ENCODE peak calls at places on chromosome X, in nine cellular contexts. N, T, P, H, L, G, X, C and V are unnamed samples.

GRCh38 chrX:57103489-57103888 is 17.9 kb downstream of the SPIN2B start:
- DNase-seq in T (no peak), G (no peak), N (no peak), L (no peak), H (no peak), C (no peak), P (no peak), X (no peak), V (no peak)

GRCh38 chrX:145825896-145826295 is 8.3 kb downstream of the SLITRK2 start:
- DNase-seq in G (no peak), P (peak; percentile 1), L (no peak), X (no peak), T (no peak), C (no peak), H (no peak), N (peak; percentile 8), V (no peak)

GRCh38 chrX:133868687-133869086 is 116.7 kb downstream of the GPC3 start:
- DNase-seq in N (no peak), P (no peak), G (no peak), H (no peak), L (no peak), X (no peak), C (no peak), T (no peak), V (no peak)

GRCh38 chrX:117094149-117094548 is 631.4 kb upstream of the CT83 start:
- DNase-seq in H (no peak), G (no peak), N (no peak), L (no peak), T (no peak), X (no peak), C (no peak), P (no peak), V (no peak)

GRCh38 chrX:19747672-19748610 is 139.5 kb downstream of the SH3KBP1 start:
- DNase-seq in X (no peak), T (no peak), C (no peak), H (no peak), P (no peak), L (no peak), G (no peak), N (no peak), V (no peak)

GRCh38 chrX:155632424-155633100 is 19.8 kb upstream of the TMLHE start:
- DNase-seq in C (no peak), H (peak; percentile 44), X (no peak), P (no peak), G (no peak), N (peak; percentile 31), T (no peak), L (no peak), V (no peak)

GRCh38 chrX:112521658-112522057 is 158.1 kb downstream of the LHFPL1 start:
- DNase-seq in X (no peak), H (no peak), T (no peak), N (no peak), P (no peak), C (no peak), L (no peak), G (no peak), V (no peak)

GRCh38 chrX:75067931-75068330 is 88.2 kb downstream of the ABCB7 start:
- DNase-seq in G (no peak), T (no peak), P (peak; percentile 46), C (no peak), N (no peak), L (no peak), X (no peak), H (peak; percentile 0), V (no peak)

GRCh38 chrX:113001836-113002235 is 161.2 kb upstream of the AMOT start:
- DNase-seq in L (no peak), X (no peak), H (peak; percentile 19), P (peak; percentile 1), G (no peak), T (no peak), C (no peak), N (no peak), V (no peak)

GRCh38 chrX:23341452-23341851 is 6.8 kb downstream of the PTCHD1 start:
- DNase-seq in X (no peak), P (no peak), C (no peak), N (no peak), L (no peak), G (no peak), T (no peak), H (peak; percentile 8), V (no peak)